ENCODE peak calls at places on chromosomes 5 and 9, in nine cellular contexts. Q is stimulated activated naive CD4-positive, alpha-beta T cell; I is stimulated activated CD4-positive, alpha-beta T cell treated with anti-CD3 and anti-CD28 coated beads, Interleukin-2, amount 100 ng/mL, for 24 hours; D is memory B cell; G is mesenchymal stem cell; C is transverse colon; H is HTR-8/SVneo; E is OCI-LY7; X is left lobe of liver. R is an unnamed sample.

GRCh38 chr5:142201471-142201887 is 92.9 kb downstream of the NDFIP1 start:
- DNase-seq in I (no peak), G (peak; percentile 89), H (peak; percentile 22), E (no peak), D (no peak), X (no peak), Q (no peak), C (no peak), R (no peak)

GRCh38 chr5:59592101-59592500 is 301.4 kb downstream of the PDE4D start:
- DNase-seq in E (no peak), Q (no peak), C (no peak), D (no peak), H (no peak), I (no peak), X (no peak), G (no peak), R (no peak)

GRCh38 chr5:173328896-173329369 is 719 bp upstream of the STC2 start:
- DNase-seq in G (peak; percentile 91), D (no peak), X (no peak), I (peak; percentile 22), C (no peak), Q (no peak), E (no peak), H (peak; percentile 29), R (peak; percentile 30)

GRCh38 chr5:127097288-127097687 is 24.0 kb upstream of the C5orf63 start:
- DNase-seq in D (no peak), C (no peak), X (no peak), E (no peak), I (no peak), Q (no peak), H (no peak), G (no peak), R (no peak)

GRCh38 chr9:94866770-94867169 is 140.3 kb downstream of the AOPEP start:
- DNase-seq in D (no peak), X (no peak), Q (no peak), C (no peak), E (no peak), H (no peak), G (no peak), I (no peak), R (peak; percentile 55)

GRCh38 chr5:432201-432927 is 10.6 kb upstream of the EXOC3 start:
- DNase-seq in D (no peak), X (no peak), Q (no peak), E (no peak), H (no peak), G (no peak), I (no peak), C (no peak), R (no peak)

GRCh38 chr5:151030377-151030776 is 10.0 kb downstream of the GPX3 start:
- DNase-seq in G (peak; percentile 23), H (no peak), C (peak; percentile 53), X (no peak), E (no peak), Q (no peak), I (no peak), D (no peak), R (no peak)

GRCh38 chr9:109206670-109207069 is 39.6 kb upstream of the FRRS1L start:
- DNase-seq in I (no peak), G (no peak), C (no peak), H (no peak), Q (no peak), D (no peak), X (no peak), E (no peak), R (no peak)

GRCh38 chr5:133203317-133204305 is 151.8 kb downstream of the HSPA4 start:
- DNase-seq in X (no peak), C (no peak), H (no peak), Q (no peak), G (no peak), E (no peak), D (no peak), I (no peak), R (no peak)

GRCh38 chr9:13330396-13331004 is 51.0 kb upstream of the MPDZ start:
- DNase-seq in D (no peak), H (no peak), I (no peak), E (no peak), Q (no peak), X (peak; percentile 46), G (no peak), C (no peak), R (no peak)

GRCh38 chr9:93257808-93258331 is 73.9 kb downstream of the WNK2 start:
- DNase-seq in D (no peak), Q (no peak), H (no peak), E (no peak), G (no peak), X (peak; percentile 26), C (no peak), I (no peak), R (no peak)

GRCh38 chr9:95261890-95262289 is 55.6 kb downstream of the FANCC start:
- DNase-seq in Q (no peak), E (no peak), H (no peak), C (no peak), I (no peak), D (no peak), G (peak; percentile 21), X (no peak), R (no peak)

GRCh38 chr5:151903243-151903653 is 21.4 kb downstream of the GLRA1 start:
- DNase-seq in G (no peak), C (no peak), E (no peak), H (no peak), Q (no peak), I (no peak), X (no peak), D (no peak), R (peak; percentile 81)

GRCh38 chr5:109141499-109142200 is 268.1 kb downstream of the PJA2 start:
- DNase-seq in I (no peak), E (no peak), G (peak; percentile 14), D (no peak), C (no peak), H (no peak), X (no peak), Q (no peak), R (no peak)

GRCh38 chr9:105126233-105126632 is 118.2 kb upstream of the SLC44A1 start:
- DNase-seq in C (no peak), H (no peak), I (no peak), G (peak; percentile 22), Q (no peak), E (no peak), X (no peak), D (no peak), R (no peak)

GRCh38 chr9:92973700-92974099 is 26.4 kb downstream of the FGD3 start:
- DNase-seq in Q (no peak), D (no peak), C (no peak), H (no peak), I (no peak), X (peak; percentile 22), E (no peak), G (no peak), R (no peak)

GRCh38 chr5:172188893-172189692 is 1.1 kb upstream of the STK10 start:
- DNase-seq in G (peak; percentile 67), H (no peak), X (peak; percentile 42), Q (no peak), E (no peak), D (no peak), C (no peak), I (no peak), R (no peak)

GRCh38 chr5:136560111-136560510 is 194.8 kb upstream of the TRPC7 start:
- DNase-seq in X (no peak), H (no peak), G (peak; percentile 3), E (no peak), C (no peak), I (no peak), D (no peak), Q (no peak), R (no peak)

GRCh38 chr9:5715548-5716127 is 86.7 kb downstream of the RIC1 start:
- DNase-seq in H (no peak), Q (no peak), X (no peak), E (no peak), G (no peak), C (no peak), I (no peak), D (no peak), R (no peak)

GRCh38 chr9:93945400-93946337 is 9.5 kb downstream of the BARX1 start:
- DNase-seq in I (no peak), D (no peak), C (no peak), E (no peak), G (no peak), X (no peak), H (no peak), Q (no peak), R (no peak)

GRCh38 chr5:122498163-122498562 is 186.1 kb downstream of the SNCAIP start:
- DNase-seq in G (peak; percentile 13), D (no peak), H (no peak), Q (no peak), C (no peak), X (no peak), E (no peak), I (no peak), R (peak; percentile 4)

GRCh38 chr9:107949058-107949457 is 459.5 kb upstream of the KLF4 start:
- DNase-seq in D (no peak), H (no peak), E (no peak), C (no peak), G (no peak), Q (no peak), I (no peak), X (no peak), R (no peak)

GRCh38 chr5:127442085-127442484 is 75.4 kb upstream of the PRRC1 start:
- DNase-seq in D (no peak), G (peak; percentile 9), I (no peak), Q (no peak), X (no peak), C (no peak), E (peak; percentile 8), H (peak; percentile 30), R (peak; percentile 44)

GRCh38 chr5:138569759-138570158 is 5.4 kb downstream of the HSPA9 start:
- DNase-seq in E (no peak), H (no peak), G (peak; percentile 42), C (no peak), D (no peak), Q (no peak), I (no peak), X (no peak), R (no peak)

GRCh38 chr9:104808030-104808614 is 44.2 kb downstream of the NIPSNAP3B start:
- DNase-seq in H (no peak), X (no peak), C (no peak), E (no peak), Q (no peak), G (no peak), D (no peak), I (no peak), R (peak; percentile 51)

R was measured in A673.